ENCODE peak calls at places on chromosomes 3 and 15, in five cellular contexts. G is T-cell, R is NCI-H345, D is memory B cell, V is uterus. A is an unnamed sample.

GRCh38 chr3:49706456-49707112 is 12.9 kb downstream of the AMIGO3 start:
- DNase-seq in G (no peak), R (no peak), D (no peak), V (no peak), A (no peak)

GRCh38 chr3:114756506-114757279 is 390.4 kb downstream of the ZBTB20 start:
- DNase-seq in G (no peak), R (no peak), D (no peak), V (no peak), A (no peak)

GRCh38 chr3:174857301-174857700 is 1.8 kb upstream of the NAALADL2 start:
- DNase-seq in G (no peak), R (no peak), D (no peak), V (no peak), A (no peak)

GRCh38 chr3:21041621-21042020 is 709.4 kb downstream of the ZNF385D start:
- DNase-seq in G (no peak), R (no peak), D (no peak), V (no peak), A (no peak)

GRCh38 chr15:53962646-53963561 is 15.3 kb upstream of the UNC13C start:
- DNase-seq in G (no peak), R (peak), D (no peak), V (no peak), A (peak)

GRCh38 chr3:160376681-160377080 is 22.3 kb downstream of the IFT80 start:
- DNase-seq in G (no peak), R (no peak), D (no peak), V (no peak), A (no peak)

GRCh38 chr15:67413770-67414429 is 107.0 kb upstream of the C15orf61 start:
- DNase-seq in G (no peak), R (no peak), D (no peak), V (no peak), A (no peak)

GRCh38 chr3:98733055-98733777 is 29.9 kb upstream of the ST3GAL6 start:
- DNase-seq in G (no peak), R (no peak), D (no peak), V (peak), A (no peak)

GRCh38 chr15:91521996-91522395 is 331.5 kb upstream of the SLCO3A1 start:
- DNase-seq in G (no peak), R (no peak), D (no peak), V (no peak), A (no peak)

GRCh38 chr3:10600159-10601125 is 95.1 kb upstream of the ATP2B2 start:
- DNase-seq in G (no peak), R (no peak), D (no peak), V (no peak), A (no peak)

GRCh38 chr15:76866716-76867321 is 38.3 kb downstream of the SCAPER start:
- DNase-seq in G (no peak), R (peak), D (no peak), V (no peak), A (no peak)

GRCh38 chr15:53836618-53837017 is 77.2 kb upstream of the WDR72 start:
- DNase-seq in G (no peak), R (peak), D (no peak), V (no peak), A (no peak)

GRCh38 chr15:37678124-37678523 is 256.3 kb upstream of the TMCO5A start:
- DNase-seq in G (no peak), R (no peak), D (no peak), V (no peak), A (no peak)

GRCh38 chr3:127035672-127036071 is 52.8 kb downstream of the PLXNA1 start:
- DNase-seq in G (no peak), R (no peak), D (no peak), V (peak), A (no peak)

GRCh38 chr15:70401709-70402108 is 304.0 kb upstream of the TLE3 start:
- DNase-seq in G (no peak), R (no peak), D (no peak), V (no peak), A (no peak)

GRCh38 chr15:62306851-62307504 is 141.9 kb upstream of the C2CD4B start:
- DNase-seq in G (no peak), R (peak), D (no peak), V (peak), A (no peak)

GRCh38 chr3:66473637-66474036 is 27.2 kb downstream of the LRIG1 start:
- DNase-seq in G (no peak), R (no peak), D (no peak), V (no peak), A (no peak)

GRCh38 chr3:106025151-106025722 is 156.4 kb upstream of the CBLB start:
- DNase-seq in G (no peak), R (peak), D (no peak), V (no peak), A (no peak)

GRCh38 chr3:10601857-10602230 is 96.5 kb upstream of the ATP2B2 start:
- DNase-seq in G (no peak), R (no peak), D (no peak), V (no peak), A (no peak)

GRCh38 chr15:48751595-48751994 is 59.3 kb downstream of the CEP152 start:
- DNase-seq in G (no peak), R (no peak), D (no peak), V (no peak), A (no peak)

GRCh38 chr3:193971268-193971751 is 164.6 kb upstream of the HES1 start:
- DNase-seq in G (no peak), R (no peak), D (peak), V (no peak), A (no peak)

GRCh38 chr3:9214599-9214998 is 34.8 kb downstream of the SRGAP3 start:
- DNase-seq in G (no peak), R (no peak), D (no peak), V (no peak), A (no peak)

A was measured in T-helper 9 cell.